ENCODE peak calls at places on chromosome 16, in five cellular contexts. U is Karpas-422, C is PC-9, Y is GM23338, I is GM23248. L is an unnamed sample.

GRCh38 chr16:29745853-29746345 is at the start of gene C16orf54:
- DNase-seq in C (no peak), Y (peak), I (no peak), U (peak), L (no peak)

GRCh38 chr16:48676836-48677235 is 66.9 kb upstream of the N4BP1 start:
- DNase-seq in I (peak), C (no peak), Y (no peak), U (no peak), L (peak)

GRCh38 chr16:64346080-64346479 is 775.8 kb downstream of the CDH11 start:
- DNase-seq in U (no peak), Y (no peak), I (no peak), C (no peak), L (no peak)

GRCh38 chr16:64864232-64864803 is 257.5 kb downstream of the CDH11 start:
- DNase-seq in C (no peak), I (peak), U (no peak), Y (no peak), L (peak)

GRCh38 chr16:82767808-82768207 is 141.0 kb downstream of the CDH13 start:
- DNase-seq in I (no peak), C (no peak), Y (no peak), U (no peak), L (no peak)

GRCh38 chr16:87922250-87922871 is 14.0 kb downstream of the CA5A start:
- DNase-seq in I (no peak), Y (no peak), U (no peak), C (peak), L (no peak)

GRCh38 chr16:66493490-66494401 is 56.2 kb downstream of the TK2 start:
- DNase-seq in Y (no peak), C (no peak), U (no peak), I (no peak), L (no peak)

GRCh38 chr16:50326835-50327465 is 41.8 kb downstream of the BRD7 start:
- DNase-seq in C (no peak), I (peak), U (peak), Y (peak), L (peak)

GRCh38 chr16:27650073-27650701 is 100.2 kb downstream of the KATNIP start:
- DNase-seq in C (no peak), Y (no peak), I (no peak), U (no peak), L (peak)

GRCh38 chr16:5188318-5189025 is 90.9 kb upstream of the EEF2KMT start:
- DNase-seq in I (no peak), U (no peak), C (no peak), Y (no peak), L (no peak)

GRCh38 chr16:1979271-1980025 is 1.8 kb downstream of the NOXO1 start:
- DNase-seq in Y (peak), I (no peak), C (peak), U (no peak), L (peak)

GRCh38 chr16:2386990-2387389 is 42.3 kb upstream of the CCNF start:
- DNase-seq in Y (peak), I (no peak), C (no peak), U (no peak), L (no peak)

GRCh38 chr16:1784977-1785845 is 2.5 kb downstream of the NUBP2 start:
- DNase-seq in I (no peak), Y (no peak), C (no peak), U (no peak), L (no peak)

GRCh38 chr16:66529475-66529874 is 20.4 kb downstream of the TK2 start:
- DNase-seq in Y (no peak), C (no peak), I (no peak), U (no peak), L (no peak)

GRCh38 chr16:66988197-66988788 is at the start of gene CES4A:
- DNase-seq in U (no peak), I (peak), C (peak), Y (no peak), L (peak)

GRCh38 chr16:84117482-84117843 is 721 bp upstream of the MBTPS1 start:
- DNase-seq in U (no peak), I (no peak), Y (peak), C (no peak), L (no peak)

GRCh38 chr16:23254338-23254737 is 47.8 kb upstream of the SCNN1B start:
- DNase-seq in I (peak), Y (peak), U (no peak), C (peak), L (peak)

GRCh38 chr16:67169642-67170167 is 633 bp upstream of the NOL3 start:
- DNase-seq in Y (peak), I (peak), C (no peak), U (peak), L (no peak)

GRCh38 chr16:87072101-87072500 is 245.1 kb downstream of the C16orf95 start:
- DNase-seq in I (no peak), C (no peak), Y (no peak), U (no peak), L (no peak)

DNA sequence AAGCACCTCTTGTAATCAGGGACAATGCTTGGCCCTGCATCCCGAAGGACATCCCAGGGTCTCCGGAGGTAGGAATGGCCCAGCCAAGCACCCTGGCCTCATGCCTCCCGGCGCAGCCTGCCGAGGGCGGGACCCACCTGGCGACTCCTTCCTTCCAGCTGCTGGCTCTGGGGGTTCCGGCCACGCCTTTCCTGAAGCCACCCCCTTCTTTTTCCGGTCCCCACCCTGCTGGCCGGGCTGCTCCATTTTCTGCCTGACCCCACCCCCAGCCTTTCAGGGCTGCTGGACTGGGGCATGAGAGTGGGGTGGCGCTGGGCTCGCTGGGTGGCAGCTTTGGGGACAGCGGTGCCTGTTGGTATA is 22.5 kb upstream of the CIBAR2 start:
- DNase-seq in Y (no peak), C (no peak), U (no peak), I (no peak), L (no peak)
- H3K4me3 ChIP-seq in Y (no peak), C (no peak), U (no peak), I (no peak), L (no peak)

GRCh38 chr16:89990799-89991198 is 28.5 kb downstream of the DBNDD1 start:
- DNase-seq in U (no peak), Y (no peak), I (no peak), C (no peak), L (no peak)

GRCh38 chr16:89986600-89986999 is 32.7 kb downstream of the DBNDD1 start:
- DNase-seq in Y (no peak), I (no peak), C (no peak), U (no peak), L (no peak)

GRCh38 chr16:89987169-89987568 is 32.1 kb downstream of the DBNDD1 start:
- DNase-seq in Y (no peak), U (no peak), C (no peak), I (no peak), L (no peak)

GRCh38 chr16:89985219-89985618 is 34.0 kb downstream of the DBNDD1 start:
- DNase-seq in C (no peak), U (no peak), Y (no peak), I (no peak), L (no peak)

GRCh38 chr16:89988951-89989350 is 30.3 kb downstream of the DBNDD1 start:
- DNase-seq in I (no peak), Y (no peak), U (no peak), C (no peak), L (no peak)
- H2AFZ ChIP-seq in I (no peak), Y (no peak), U (no peak), C (no peak), L (no peak)

GRCh38 chr16:21157632-21158031 is 842 bp upstream of the LDAF1 start:
- DNase-seq in I (no peak), Y (no peak), C (no peak), U (no peak), L (no peak)
- H3K4me3 ChIP-seq in I (peak), Y (no peak), C (no peak), U (peak), L (no peak)

DNA sequence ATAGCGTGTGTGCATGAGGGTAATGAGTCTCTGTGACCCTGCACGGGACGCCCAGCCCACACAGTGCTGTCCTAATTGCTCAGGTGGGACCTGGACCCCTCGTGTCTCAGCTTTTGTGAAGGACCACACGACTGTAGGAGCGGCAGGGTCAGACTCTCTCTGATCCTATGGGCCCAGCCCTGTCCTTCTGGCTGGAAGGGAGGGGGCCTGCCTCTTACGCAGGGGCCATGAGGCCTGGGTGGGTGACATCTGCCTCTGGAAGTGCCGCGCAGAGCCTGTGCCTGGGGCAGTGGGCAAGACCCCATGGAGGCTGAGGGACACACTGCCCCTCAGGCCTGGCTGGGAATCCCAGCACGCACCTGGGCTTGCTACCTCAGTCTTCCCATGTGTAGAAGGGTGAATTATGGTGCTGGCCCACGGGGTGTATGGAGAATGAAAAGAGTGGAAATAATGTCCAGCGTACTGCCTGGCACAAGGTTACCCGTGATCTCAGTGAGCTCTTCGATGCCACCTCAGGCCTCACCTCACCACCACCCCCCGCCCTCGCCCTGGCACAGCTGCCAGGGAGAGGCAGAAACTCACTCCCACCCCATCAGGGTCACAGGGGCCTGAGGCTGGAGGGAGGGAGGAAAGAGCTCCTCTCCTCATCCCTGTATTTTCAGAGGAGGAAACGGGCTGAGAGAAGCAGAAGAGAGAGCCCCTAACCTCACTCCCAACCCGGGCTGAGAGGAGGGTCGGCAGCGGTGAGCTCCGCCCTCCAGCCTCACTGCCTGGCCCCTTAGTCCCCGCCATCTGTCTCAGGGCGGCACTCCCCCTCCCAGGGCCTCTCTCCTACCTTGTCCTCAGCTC is 27.1 kb upstream of the DBNDD1 start:
- DNase-seq in I (no peak), Y (peak), U (no peak), C (no peak), L (no peak)
- H2AFZ ChIP-seq in I (peak), Y (peak), U (no peak), C (peak), L (peak)

DNA sequence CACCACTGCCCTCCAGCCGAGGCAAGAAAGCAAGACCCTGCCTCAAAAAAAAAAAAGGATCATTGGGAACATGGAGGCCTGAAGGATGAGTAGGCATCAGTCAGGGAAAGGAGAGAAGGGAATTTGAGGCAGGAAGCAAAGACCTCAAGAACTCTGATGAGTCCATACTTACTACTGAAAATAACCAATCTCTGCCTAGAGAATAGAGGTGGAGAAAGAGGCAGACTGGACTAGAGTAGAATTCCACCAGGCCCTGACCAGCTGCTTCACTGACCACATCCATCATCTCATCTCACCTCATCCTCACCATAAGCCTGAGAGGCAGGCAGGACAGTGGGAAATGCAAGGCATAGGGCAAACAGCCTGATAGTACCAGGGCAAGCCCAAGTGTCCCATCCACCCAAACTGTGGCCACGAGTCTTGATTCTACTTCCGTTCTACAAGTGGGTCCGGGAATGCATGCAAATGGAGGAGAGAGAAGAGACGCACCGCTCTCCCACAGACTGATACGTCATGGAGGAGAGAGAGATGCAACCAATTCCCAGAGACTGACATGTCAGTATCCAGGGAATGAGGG is 17.1 kb downstream of the ANKRD11 start:
- DNase-seq in I (no peak), U (no peak), C (no peak), Y (no peak), L (no peak)
- H3K4me3 ChIP-seq in I (no peak), U (no peak), C (no peak), Y (no peak), L (no peak)

L was measured in mammary epithelial cell.